ENCODE peak calls at places on chromosomes 3 and 15, in six cellular contexts. L is body of pancreas, G is cardiac fibroblast, A is omental fat pad, Y is HFFc6, K is heart left ventricle. D is an unnamed sample.
A peak's percentile ranks its signal among the peaks of the same experiment; 100 is the strongest.

GRCh38 chr3:183591881-183592521 is 36.5 kb upstream of the KLHL6 start:
- DNase-seq in L (no peak), G (peak; percentile 20), A (no peak), Y (peak; percentile 9), K (no peak), D (no peak)

GRCh38 chr3:134030382-134030753 is 643 bp upstream of the SLCO2A1 start:
- DNase-seq in L (no peak), G (no peak), A (no peak), Y (no peak), K (no peak), D (no peak)

GRCh38 chr3:100400424-100400781 is 486 bp downstream of the TOMM70 start:
- DNase-seq in L (peak; percentile 13), G (no peak), A (no peak), Y (no peak), K (no peak), D (no peak)

GRCh38 chr3:66747251-66747650 is 246.4 kb upstream of the LRIG1 start:
- DNase-seq in L (no peak), G (no peak), A (no peak), Y (no peak), K (no peak), D (no peak)

GRCh38 chr3:131072099-131072559 is 45.5 kb downstream of the NEK11 start:
- DNase-seq in L (no peak), G (peak; percentile 39), A (no peak), Y (peak; percentile 73), K (no peak), D (no peak)

GRCh38 chr3:145903472-145904013 is 257.4 kb downstream of the PLOD2 start:
- DNase-seq in L (no peak), G (no peak), A (no peak), Y (no peak), K (peak; percentile 40), D (no peak)

GRCh38 chr15:72472907-72473669 is 1.0 kb upstream of the ARIH1 start:
- DNase-seq in L (no peak), G (peak; percentile 54), A (no peak), Y (no peak), K (no peak), D (no peak)

GRCh38 chr3:36713904-36714303 is 50.4 kb downstream of the DCLK3 start:
- DNase-seq in L (no peak), G (no peak), A (no peak), Y (no peak), K (no peak), D (no peak)

GRCh38 chr3:137035631-137036030 is 77.8 kb downstream of the IL20RB start:
- DNase-seq in L (no peak), G (peak; percentile 29), A (no peak), Y (no peak), K (no peak), D (no peak)

GRCh38 chr3:66997560-66998074 is 490 bp upstream of the KBTBD8 start:
- DNase-seq in L (no peak), G (no peak), A (no peak), Y (no peak), K (no peak), D (no peak)

GRCh38 chr3:37308247-37308646 is 133.9 kb upstream of the LRRFIP2 start:
- DNase-seq in L (no peak), G (peak; percentile 46), A (no peak), Y (peak; percentile 15), K (no peak), D (no peak)

GRCh38 chr3:67017211-67017610 is 19.1 kb downstream of the KBTBD8 start:
- DNase-seq in L (no peak), G (peak; percentile 56), A (no peak), Y (no peak), K (no peak), D (no peak)

GRCh38 chr3:184563941-184564684 is 2.5 kb downstream of the EPHB3 start:
- DNase-seq in L (no peak), G (no peak), A (no peak), Y (no peak), K (no peak), D (no peak)

GRCh38 chr3:12175137-12175593 is 16.5 kb upstream of the TIMP4 start:
- DNase-seq in L (no peak), G (peak; percentile 35), A (no peak), Y (peak; percentile 48), K (no peak), D (no peak)

GRCh38 chr3:197103766-197104165 is 74.1 kb upstream of the MELTF start:
- DNase-seq in L (no peak), G (no peak), A (no peak), Y (peak; percentile 52), K (no peak), D (no peak)

GRCh38 chr3:156160653-156161052 is 40.3 kb downstream of the KCNAB1 start:
- DNase-seq in L (no peak), G (no peak), A (no peak), Y (no peak), K (no peak), D (no peak)

GRCh38 chr3:105466495-105467080 is 99.9 kb downstream of the ALCAM start:
- DNase-seq in L (no peak), G (peak; percentile 13), A (no peak), Y (peak; percentile 33), K (no peak), D (no peak)

GRCh38 chr3:29438580-29438979 is 157.7 kb downstream of the RBMS3 start:
- DNase-seq in L (no peak), G (no peak), A (no peak), Y (no peak), K (no peak), D (no peak)

GRCh38 chr15:35741881-35742280 is 195.9 kb upstream of the DPH6 start:
- DNase-seq in L (no peak), G (peak; percentile 29), A (no peak), Y (no peak), K (no peak), D (no peak)

GRCh38 chr3:61908344-61908743 is 347.0 kb downstream of the PTPRG start:
- DNase-seq in L (no peak), G (peak; percentile 44), A (no peak), Y (peak; percentile 48), K (no peak), D (no peak)

GRCh38 chr3:135982404-135982761 is 16.9 kb downstream of the PPP2R3A start:
- DNase-seq in L (no peak), G (no peak), A (no peak), Y (no peak), K (no peak), D (no peak)

GRCh38 chr15:62063851-62064635 is 2.7 kb upstream of the C2CD4A start:
- DNase-seq in L (peak; percentile 31), G (peak; percentile 38), A (no peak), Y (peak; percentile 53), K (no peak), D (no peak)

GRCh38 chr3:35932995-35933394 is 293.7 kb downstream of the ARPP21 start:
- DNase-seq in L (no peak), G (peak; percentile 93), A (no peak), Y (peak; percentile 74), K (no peak), D (no peak)

GRCh38 chr3:192915306-192915705 is 2.4 kb downstream of the MB21D2 start:
- DNase-seq in L (no peak), G (peak; percentile 70), A (no peak), Y (peak; percentile 66), K (no peak), D (no peak)

GRCh38 chr3:187994221-187995085 is 159.5 kb upstream of the LPP start:
- DNase-seq in L (no peak), G (peak; percentile 17), A (no peak), Y (peak; percentile 77), K (no peak), D (no peak)

GRCh38 chr3:23461069-23461468 is 257.9 kb downstream of the UBE2E2 start:
- DNase-seq in L (no peak), G (no peak), A (no peak), Y (no peak), K (no peak), D (no peak)

GRCh38 chr3:64078966-64079365 is 55.7 kb upstream of the PSMD6 start:
- DNase-seq in L (no peak), G (no peak), A (no peak), Y (no peak), K (no peak), D (no peak)

GRCh38 chr15:31782951-31783350 is 247.4 kb upstream of the CHRNA7 start:
- DNase-seq in L (no peak), G (no peak), A (no peak), Y (no peak), K (no peak), D (no peak)

GRCh38 chr3:94525039-94525438 is 462.2 kb downstream of the NSUN3 start:
- DNase-seq in L (no peak), G (peak; percentile 10), A (no peak), Y (no peak), K (no peak), D (no peak)
- TF ChIP-seq CTCF in L (no peak), G (peak; percentile 61), A (no peak), Y (no peak), K (peak; percentile 47), D (peak; percentile 37)

GRCh38 chr3:160210799-160211221 is 14.4 kb upstream of the C3orf80 start:
- DNase-seq in L (no peak), G (peak; percentile 75), A (no peak), Y (peak; percentile 62), K (no peak), D (no peak)
- TF ChIP-seq CTCF in L (no peak), G (peak; percentile 48), A (no peak), Y (peak; percentile 77), K (no peak), D (peak; percentile 8)

DNA sequence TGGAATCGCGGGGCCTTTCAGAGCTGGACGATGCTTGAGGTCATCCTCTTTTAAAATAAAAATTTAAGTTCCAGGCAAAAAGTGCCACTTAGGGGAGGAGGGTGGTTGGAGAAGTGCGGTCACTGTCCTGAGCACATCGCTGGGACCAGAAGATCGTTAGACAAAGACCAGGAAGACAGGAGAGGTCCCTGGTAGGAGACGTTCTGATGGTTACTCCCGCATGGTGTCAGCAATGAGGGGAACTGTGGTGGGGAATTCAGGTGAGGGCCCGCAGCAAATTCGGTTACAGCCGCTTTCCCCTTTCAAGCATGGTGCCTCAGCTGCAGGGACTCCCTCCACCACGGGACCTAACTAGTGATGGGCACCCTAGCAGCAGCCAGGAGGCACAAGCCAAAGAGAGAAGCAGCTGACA is 1.0 kb upstream of the ISY1 start:
- DNase-seq in L (peak; percentile 24), G (peak; percentile 11), A (no peak), Y (peak; percentile 40), K (no peak), D (no peak)
- TF ChIP-seq CTCF in L (no peak), G (no peak), A (no peak), Y (peak; percentile 3), K (no peak), D (no peak)

GRCh38 chr3:70065666-70066253 is 66.2 kb downstream of the SAMMSON start:
- DNase-seq in L (no peak), G (no peak), A (no peak), Y (no peak), K (no peak), D (no peak)
- TF ChIP-seq CTCF in L (no peak), G (no peak), A (no peak), Y (no peak), K (no peak), D (peak; percentile 48)